ENCODE peak calls at places on chromosomes 5 and 9, in six cellular contexts. One of them, this sample, is unnamed.

GRCh38 chr5:15009420-15009819 is 137.8 kb upstream of the ANKH start:
- DNase-seq in activated CD4-positive, alpha-beta T cell treated with anti-CD3 and anti-CD28 coated beads, Interleukin-2, amount 50 U/mL, for 1 hour: no peak
- DNase-seq in cardiac muscle cell: no peak
- DNase-seq in H9: no peak
- DNase-seq in body of pancreas: peak
- DNase-seq in GM23248: peak
- DNase-seq in this sample: no peak

GRCh38 chr5:150209020-150209635 is 19.3 kb downstream of the SLC6A7 start:
- DNase-seq in cardiac muscle cell: no peak
- DNase-seq in body of pancreas: peak
- DNase-seq in GM23248: peak
- DNase-seq in activated CD4-positive, alpha-beta T cell treated with anti-CD3 and anti-CD28 coated beads, Interleukin-2, amount 50 U/mL, for 1 hour: no peak
- DNase-seq in H9: no peak
- DNase-seq in this sample: peak

GRCh38 chr9:102497709-102498108 is 497.4 kb upstream of the CYLC2 start:
- DNase-seq in body of pancreas: no peak
- DNase-seq in GM23248: no peak
- DNase-seq in H9: peak
- DNase-seq in activated CD4-positive, alpha-beta T cell treated with anti-CD3 and anti-CD28 coated beads, Interleukin-2, amount 50 U/mL, for 1 hour: no peak
- DNase-seq in cardiac muscle cell: no peak
- DNase-seq in this sample: no peak

GRCh38 chr5:75152861-75153260 is 83.8 kb downstream of the ANKRD31 start:
- DNase-seq in GM23248: no peak
- DNase-seq in body of pancreas: peak
- DNase-seq in H9: no peak
- DNase-seq in activated CD4-positive, alpha-beta T cell treated with anti-CD3 and anti-CD28 coated beads, Interleukin-2, amount 50 U/mL, for 1 hour: no peak
- DNase-seq in cardiac muscle cell: no peak
- DNase-seq in this sample: no peak

GRCh38 chr5:77900691-77901090 is 124.6 kb upstream of the TBCA start:
- DNase-seq in H9: no peak
- DNase-seq in GM23248: no peak
- DNase-seq in cardiac muscle cell: no peak
- DNase-seq in activated CD4-positive, alpha-beta T cell treated with anti-CD3 and anti-CD28 coated beads, Interleukin-2, amount 50 U/mL, for 1 hour: no peak
- DNase-seq in body of pancreas: no peak
- DNase-seq in this sample: no peak

GRCh38 chr5:77168187-77168883 is 42.1 kb upstream of the PDE8B start:
- DNase-seq in cardiac muscle cell: no peak
- DNase-seq in body of pancreas: peak
- DNase-seq in activated CD4-positive, alpha-beta T cell treated with anti-CD3 and anti-CD28 coated beads, Interleukin-2, amount 50 U/mL, for 1 hour: no peak
- DNase-seq in GM23248: peak
- DNase-seq in H9: no peak
- DNase-seq in this sample: peak

GRCh38 chr5:23631283-23632045 is 124.1 kb downstream of the PRDM9 start:
- DNase-seq in body of pancreas: peak
- DNase-seq in cardiac muscle cell: no peak
- DNase-seq in GM23248: peak
- DNase-seq in H9: no peak
- DNase-seq in activated CD4-positive, alpha-beta T cell treated with anti-CD3 and anti-CD28 coated beads, Interleukin-2, amount 50 U/mL, for 1 hour: no peak
- DNase-seq in this sample: no peak

GRCh38 chr5:141734501-141735231 is 52.6 kb upstream of the ARAP3 start:
- DNase-seq in cardiac muscle cell: peak
- DNase-seq in H9: peak
- DNase-seq in body of pancreas: peak
- DNase-seq in activated CD4-positive, alpha-beta T cell treated with anti-CD3 and anti-CD28 coated beads, Interleukin-2, amount 50 U/mL, for 1 hour: peak
- DNase-seq in GM23248: peak
- DNase-seq in this sample: peak

GRCh38 chr9:14497476-14497875 is 183.5 kb upstream of the NFIB start:
- DNase-seq in GM23248: peak
- DNase-seq in H9: no peak
- DNase-seq in activated CD4-positive, alpha-beta T cell treated with anti-CD3 and anti-CD28 coated beads, Interleukin-2, amount 50 U/mL, for 1 hour: no peak
- DNase-seq in cardiac muscle cell: no peak
- DNase-seq in body of pancreas: no peak
- DNase-seq in this sample: no peak

This sample was measured in thyroid gland.